ENCODE peak calls at places on chromosomes 7 and 10, in four cellular contexts. N is IMR-90, T is GM12878, O is K562. X is an unnamed sample.

GRCh38 chr10:71774916-71775702 is 1.8 kb upstream of the VSIR start:
- DNase-seq in O (no peak), N (no peak), T (no peak), X (no peak)

GRCh38 chr7:80918909-80919721 is at the start of gene SEMA3C:
- DNase-seq in N (peak), T (no peak), O (peak), X (peak)

GRCh38 chr10:86970152-86970886 is 2.0 kb downstream of the ADIRF start:
- DNase-seq in O (no peak), T (no peak), N (peak), X (no peak)

GRCh38 chr10:96612052-96612830 is 25.4 kb upstream of the TM9SF3 start:
- DNase-seq in O (no peak), N (no peak), T (no peak), X (no peak)

GRCh38 chr7:119937745-119938144 is 335.2 kb upstream of the KCND2 start:
- DNase-seq in N (no peak), T (no peak), O (no peak), X (no peak)

GRCh38 chr10:47303105-47303504 is 3.1 kb downstream of the GDF10 start:
- DNase-seq in N (no peak), T (no peak), O (no peak), X (no peak)

GRCh38 chr10:7572435-7572834 is 94.3 kb downstream of the ITIH5 start:
- DNase-seq in N (no peak), T (no peak), O (no peak), X (no peak)

GRCh38 chr7:129401968-129402860 is 32.0 kb upstream of the STRIP2 start:
- DNase-seq in N (no peak), O (no peak), T (peak), X (no peak)

GRCh38 chr10:50544095-50544856 is 79.5 kb downstream of the SGMS1 start:
- DNase-seq in O (no peak), T (no peak), N (no peak), X (no peak)

GRCh38 chr10:129945941-129946760 is 17.9 kb downstream of the EBF3 start:
- DNase-seq in O (no peak), N (peak), T (no peak), X (no peak)

GRCh38 chr10:82288461-82288881 is 413.5 kb downstream of the NRG3 start:
- DNase-seq in O (no peak), N (no peak), T (no peak), X (no peak)

GRCh38 chr10:79401015-79401921 is 44.2 kb downstream of the ZCCHC24 start:
- DNase-seq in N (peak), T (no peak), O (no peak), X (no peak)

GRCh38 chr7:130940907-130941306 is 206.9 kb upstream of the KLF14 start:
- DNase-seq in O (no peak), T (no peak), N (no peak), X (no peak)

GRCh38 chr7:130943336-130943901 is 209.4 kb upstream of the KLF14 start:
- DNase-seq in T (no peak), N (peak), O (no peak), X (peak)

GRCh38 chr7:130942211-130942964 is 208.4 kb upstream of the KLF14 start:
- DNase-seq in O (peak), T (no peak), N (peak), X (peak)

GRCh38 chr7:130940326-130940725 is 206.3 kb upstream of the KLF14 start:
- DNase-seq in O (no peak), T (no peak), N (no peak), X (no peak)

DNA sequence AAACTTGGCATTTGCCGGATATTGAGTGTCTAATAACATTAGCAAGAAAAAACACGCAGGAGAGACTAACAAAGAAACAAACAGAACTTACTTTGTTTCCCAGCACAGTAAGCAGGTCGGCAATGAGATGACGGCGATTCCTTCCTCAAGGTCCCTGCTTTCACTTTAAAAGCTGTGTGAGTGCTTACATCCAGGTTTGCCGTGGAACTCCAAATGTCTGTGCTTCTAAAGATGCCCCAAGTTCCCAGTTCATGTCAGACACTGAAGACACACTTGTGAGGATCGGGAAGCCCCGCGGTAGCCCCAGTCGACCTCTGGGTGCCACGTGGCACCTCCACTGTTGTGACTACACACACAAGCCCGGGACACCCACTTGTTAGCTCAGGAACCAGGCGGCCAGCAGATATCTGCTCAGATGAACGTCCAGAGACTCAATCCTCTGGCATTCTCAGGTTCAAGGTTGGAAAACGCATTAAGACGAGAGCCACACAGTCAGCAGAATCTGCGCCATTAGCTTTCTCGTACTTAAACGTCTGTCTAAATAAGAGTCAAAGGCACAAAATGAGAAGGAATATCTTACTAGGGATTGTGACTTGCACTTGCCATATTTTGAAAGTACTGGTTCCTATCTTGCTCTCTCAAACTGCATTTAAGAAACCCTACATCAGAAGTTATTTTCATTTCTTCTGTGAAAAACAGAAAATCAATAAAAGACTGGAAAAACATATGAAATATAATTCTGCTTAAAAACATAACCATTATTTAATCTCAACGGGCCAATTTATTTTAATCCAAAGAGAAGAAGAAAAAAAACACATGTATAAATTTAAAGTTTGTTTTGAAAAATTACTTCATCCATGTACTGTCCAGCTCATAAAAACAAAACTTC is 207.6 kb upstream of the KLF14 start:
- DNase-seq in N (peak), O (peak), T (no peak), X (peak)
- TF ChIP-seq POLR2A in N (peak), O (peak), T (peak), X (no peak)

GRCh38 chr7:114312649-114313048 is 102.0 kb upstream of the FOXP2 start:
- DNase-seq in T (no peak), O (no peak), N (no peak), X (no peak)

DNA sequence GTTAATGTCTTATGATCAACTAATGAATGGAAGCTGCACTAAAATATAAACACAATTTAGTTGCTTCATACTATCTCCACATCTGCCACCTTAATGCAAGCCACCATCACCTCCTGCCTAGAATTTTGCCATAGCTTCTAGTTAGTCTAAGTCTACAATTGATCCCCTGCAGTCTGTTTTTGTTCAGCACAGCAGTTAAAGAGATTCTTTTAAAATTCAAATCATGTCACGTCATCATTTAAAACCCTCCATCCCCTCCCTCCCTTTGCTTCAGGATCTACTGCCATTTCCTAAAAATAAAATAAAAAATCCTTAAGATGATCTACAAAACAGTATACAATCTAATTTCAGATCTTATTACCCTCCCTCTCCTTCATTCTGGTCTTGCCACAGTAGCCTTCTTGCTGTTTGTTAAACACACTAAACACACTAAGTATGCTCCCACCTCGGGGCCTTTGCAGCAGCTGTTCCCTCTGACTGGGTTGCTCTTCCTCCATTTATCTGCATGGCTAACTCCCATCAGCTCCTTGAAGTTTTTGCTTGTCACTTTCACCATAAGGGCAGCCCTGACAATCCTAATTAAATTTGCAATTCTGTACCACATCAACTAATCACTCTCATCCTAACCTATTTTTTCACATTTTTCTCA is 97.0 kb upstream of the FOXP2 start:
- DNase-seq in N (no peak), O (no peak), T (no peak), X (no peak)
- TF ChIP-seq FOS in N (no peak), O (no peak), T (no peak), X (no peak)

GRCh38 chr7:5396999-5397656 is 26.5 kb downstream of the TNRC18 start:
- DNase-seq in N (peak), O (no peak), T (peak), X (peak)
- TF ChIP-seq POLR2A in N (no peak), O (no peak), T (peak), X (no peak)

GRCh38 chr10:58431903-58432302 is 46.7 kb downstream of the TFAM start:
- DNase-seq in O (no peak), T (no peak), N (peak), X (no peak)
- TF ChIP-seq FOS in O (no peak), T (no peak), N (no peak), X (no peak)

DNA sequence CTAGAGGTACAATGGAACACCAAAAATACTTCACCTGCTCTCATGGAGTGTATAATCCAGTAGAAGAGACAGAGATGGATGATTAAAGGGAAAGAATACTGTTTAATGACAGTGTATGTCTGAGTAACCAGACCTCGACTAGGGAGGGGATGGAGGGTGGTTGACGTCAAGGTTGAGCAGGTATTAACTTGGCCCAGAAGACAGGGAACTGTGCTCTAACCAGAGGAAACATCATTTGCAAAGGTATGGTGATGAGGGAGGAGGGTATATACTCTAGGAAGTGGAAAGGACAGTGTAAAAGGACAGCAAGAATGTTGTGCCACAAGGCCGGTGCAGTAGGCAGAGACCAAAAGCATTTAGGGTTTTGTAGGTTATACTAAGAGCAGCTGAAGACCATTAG is 2.9 kb downstream of the MIOS start:
- DNase-seq in T (no peak), N (no peak), O (no peak), X (no peak)
- TF ChIP-seq POLR2A in T (peak), N (no peak), O (no peak), X (no peak)

GRCh38 chr10:104811166-104811565 is 170.1 kb downstream of the SORCS3 start:
- DNase-seq in N (no peak), O (no peak), T (no peak), X (no peak)

GRCh38 chr10:104806791-104807190 is 165.7 kb downstream of the SORCS3 start:
- DNase-seq in N (no peak), O (no peak), T (no peak), X (no peak)

GRCh38 chr10:104809288-104810090 is 168.4 kb downstream of the SORCS3 start:
- DNase-seq in T (no peak), N (no peak), O (no peak), X (no peak)
- TF ChIP-seq FOS in T (no peak), N (no peak), O (no peak), X (no peak)

DNA sequence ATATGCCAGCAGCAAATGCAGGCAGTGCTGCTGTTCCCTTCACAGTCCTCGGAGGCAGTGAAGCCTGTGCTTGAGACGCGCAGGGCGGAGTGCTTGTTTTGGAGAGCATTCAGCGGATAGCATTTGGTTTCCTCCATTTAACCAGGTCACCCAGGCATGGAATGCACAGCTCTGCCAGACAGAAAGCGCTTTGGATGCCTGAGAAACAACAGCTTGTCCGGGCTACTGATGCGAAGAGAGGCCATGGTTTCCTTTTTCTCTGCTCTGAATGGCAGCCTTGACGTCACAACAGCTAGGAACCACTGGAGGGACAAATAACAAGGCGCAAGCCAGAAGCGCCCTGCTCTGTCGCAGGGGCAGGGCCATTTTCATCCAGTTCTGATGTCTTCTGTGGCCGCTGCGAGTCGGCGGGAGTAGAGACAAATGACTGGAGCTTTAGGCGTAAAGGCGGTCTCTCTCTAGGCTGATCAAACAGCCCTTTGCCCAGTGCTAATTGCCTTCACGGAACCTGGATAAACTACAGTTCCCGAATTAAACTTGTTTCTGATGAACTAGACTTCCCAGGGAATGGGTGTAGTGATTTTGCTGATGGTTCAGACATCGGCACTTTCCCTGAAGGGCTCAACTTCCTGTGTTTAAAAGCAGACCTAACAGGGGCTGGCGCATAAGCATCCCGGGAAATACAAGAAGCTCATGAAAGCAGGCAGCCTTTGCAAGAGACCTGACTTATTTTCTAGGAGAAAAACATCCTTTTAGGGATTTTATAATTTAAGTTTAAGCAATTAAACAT is 187.6 kb upstream of the KLF14 start:
- DNase-seq in T (no peak), N (peak), O (no peak), X (peak)
- TF ChIP-seq POLR2A in T (peak), N (peak), O (no peak), X (peak)

GRCh38 chr10:131200856-131201470 is 110.6 kb downstream of the TCERG1L start:
- DNase-seq in T (no peak), N (no peak), O (no peak), X (no peak)

GRCh38 chr10:131198843-131199242 is 112.7 kb downstream of the TCERG1L start:
- DNase-seq in N (no peak), T (no peak), O (no peak), X (no peak)

GRCh38 chr10:131199646-131200045 is 111.9 kb downstream of the TCERG1L start:
- DNase-seq in T (no peak), O (no peak), N (no peak), X (no peak)

GRCh38 chr10:131196176-131196885 is 115.2 kb downstream of the TCERG1L start:
- DNase-seq in T (no peak), O (no peak), N (no peak), X (no peak)

DNA sequence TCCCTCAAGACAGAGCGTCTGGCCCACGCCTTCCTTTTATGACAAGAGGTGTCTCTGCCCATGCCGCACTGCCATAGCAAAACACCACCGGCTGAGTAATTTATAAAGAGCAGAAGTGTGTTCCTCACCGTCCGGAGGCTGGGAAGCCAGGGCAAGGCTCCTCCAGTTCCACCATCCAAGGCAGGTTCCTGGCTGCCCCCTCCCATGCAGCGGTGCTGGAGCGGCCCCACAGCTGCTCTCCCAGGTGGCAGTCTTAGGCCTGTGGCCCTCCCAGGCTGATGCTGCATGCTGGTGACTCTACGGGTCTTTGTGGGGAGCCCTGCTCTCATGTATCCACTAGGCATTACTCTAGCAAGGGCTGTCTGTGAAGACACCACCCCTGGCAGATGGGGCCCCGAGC is 113.1 kb downstream of the TCERG1L start:
- DNase-seq in O (no peak), N (no peak), T (no peak), X (no peak)
- TF ChIP-seq FOS in O (no peak), N (no peak), T (no peak), X (no peak)

GRCh38 chr7:151920533-151920932 is 35.7 kb upstream of the GALNTL5 start:
- DNase-seq in T (no peak), O (no peak), N (no peak), X (no peak)

GRCh38 chr7:151918444-151918843 is 37.8 kb upstream of the GALNTL5 start:
- DNase-seq in T (no peak), N (no peak), O (no peak), X (no peak)

GRCh38 chr7:151921451-151921850 is 34.8 kb upstream of the GALNTL5 start:
- DNase-seq in N (no peak), T (no peak), O (no peak), X (no peak)

GRCh38 chr7:151919595-151919994 is 36.7 kb upstream of the GALNTL5 start:
- DNase-seq in T (no peak), N (no peak), O (no peak), X (no peak)

GRCh38 chr7:151917791-151918311 is 38.4 kb upstream of the GALNTL5 start:
- DNase-seq in N (no peak), O (no peak), T (no peak), X (no peak)
- TF ChIP-seq POLR2A in N (no peak), O (no peak), T (no peak), X (no peak)